ENCODE peak calls at places on chromosomes 7 and 10, in four cellular contexts. L is HL-60, D is A549, V is GM13976. O is an unnamed sample.

GRCh38 chr10:67657775-67658174 is 38.2 kb downstream of the CTNNA3 start:
- DNase-seq in D (no peak), V (no peak), L (no peak), O (no peak)

GRCh38 chr10:79084012-79084971 is 15.5 kb downstream of the ZMIZ1 start:
- DNase-seq in L (peak), V (no peak), D (peak), O (no peak)

GRCh38 chr10:79331226-79331625 is 16.0 kb upstream of the PPIF start:
- DNase-seq in V (no peak), L (no peak), D (no peak), O (no peak)

GRCh38 chr7:11436317-11436716 is 395.7 kb downstream of the THSD7A start:
- DNase-seq in V (no peak), D (no peak), L (no peak), O (no peak)

GRCh38 chr7:2939193-2939885 is 95.2 kb upstream of the GNA12 start:
- DNase-seq in V (no peak), D (no peak), L (peak), O (no peak)

GRCh38 chr10:69327463-69328345 is 49.4 kb downstream of the HK1 start:
- DNase-seq in V (peak), L (peak), D (no peak), O (peak)

GRCh38 chr7:25759281-25759680 is 392.7 kb upstream of the NFE2L3 start:
- DNase-seq in D (no peak), V (no peak), L (no peak), O (no peak)

GRCh38 chr7:15594461-15594860 is 32.6 kb upstream of the AGMO start:
- DNase-seq in D (no peak), V (no peak), L (no peak), O (no peak)

GRCh38 chr10:36880898-36881297 is 244.5 kb upstream of the ANKRD30A start:
- DNase-seq in D (peak), L (no peak), V (no peak), O (no peak)

GRCh38 chr7:95155965-95156364 is 168.4 kb downstream of the PON1 start:
- DNase-seq in L (no peak), D (no peak), V (no peak), O (no peak)

GRCh38 chr10:123398180-123398591 is 244.0 kb downstream of the BUB3 start:
- DNase-seq in D (no peak), V (peak), L (no peak), O (peak)

GRCh38 chr10:111739160-111739712 is 444.3 kb downstream of the GPAM start:
- DNase-seq in V (no peak), L (no peak), D (no peak), O (no peak)

GRCh38 chr10:541750-542371 is 147.6 kb downstream of the DIP2C start:
- DNase-seq in V (peak), L (no peak), D (no peak), O (no peak)

GRCh38 chr7:87853237-87853864 is 22.8 kb downstream of the SLC25A40 start:
- DNase-seq in D (no peak), V (no peak), L (no peak), O (no peak)

GRCh38 chr10:62554632-62555199 is 180.5 kb downstream of the ZNF365 start:
- DNase-seq in D (no peak), V (peak), L (peak), O (peak)

GRCh38 chr7:47571355-47572100 is 10.4 kb downstream of the TNS3 start:
- DNase-seq in L (peak), V (no peak), D (no peak), O (no peak)

GRCh38 chr10:62815373-62816111 is 624 bp downstream of the EGR2 start:
- DNase-seq in L (no peak), D (no peak), V (no peak), O (no peak)

GRCh38 chr10:6986927-6987326 is 406.9 kb upstream of the PRKCQ start:
- DNase-seq in D (no peak), V (no peak), L (no peak), O (no peak)

GRCh38 chr10:3482200-3482993 is 302.6 kb downstream of the KLF6 start:
- DNase-seq in D (no peak), L (no peak), V (peak), O (peak)

GRCh38 chr10:85492684-85493083 is 873.9 kb downstream of the GRID1 start:
- DNase-seq in V (no peak), D (no peak), L (no peak), O (no peak)

GRCh38 chr10:13222566-13222965 is 11.6 kb downstream of the UCMA start:
- DNase-seq in L (no peak), V (no peak), D (no peak), O (no peak)

GRCh38 chr10:13218878-13219277 is 15.3 kb downstream of the UCMA start:
- DNase-seq in V (no peak), L (no peak), D (no peak), O (no peak)

GRCh38 chr10:13221572-13221971 is 12.6 kb downstream of the UCMA start:
- DNase-seq in L (no peak), V (no peak), D (no peak), O (no peak)

GRCh38 chr10:13222151-13222550 is 12.0 kb downstream of the UCMA start:
- DNase-seq in L (no peak), V (no peak), D (no peak), O (no peak)

GRCh38 chr10:13219685-13220670 is 14.2 kb downstream of the UCMA start:
- DNase-seq in V (peak), D (peak), L (peak), O (peak)
- TF ChIP-seq CTCF in V (peak), D (no peak), L (no peak), O (peak)

GRCh38 chr10:58765905-58766304 is 253.2 kb downstream of the BICC1 start:
- DNase-seq in L (no peak), D (no peak), V (no peak), O (no peak)
- TF ChIP-seq CTCF in L (no peak), D (no peak), V (no peak), O (no peak)

DNA sequence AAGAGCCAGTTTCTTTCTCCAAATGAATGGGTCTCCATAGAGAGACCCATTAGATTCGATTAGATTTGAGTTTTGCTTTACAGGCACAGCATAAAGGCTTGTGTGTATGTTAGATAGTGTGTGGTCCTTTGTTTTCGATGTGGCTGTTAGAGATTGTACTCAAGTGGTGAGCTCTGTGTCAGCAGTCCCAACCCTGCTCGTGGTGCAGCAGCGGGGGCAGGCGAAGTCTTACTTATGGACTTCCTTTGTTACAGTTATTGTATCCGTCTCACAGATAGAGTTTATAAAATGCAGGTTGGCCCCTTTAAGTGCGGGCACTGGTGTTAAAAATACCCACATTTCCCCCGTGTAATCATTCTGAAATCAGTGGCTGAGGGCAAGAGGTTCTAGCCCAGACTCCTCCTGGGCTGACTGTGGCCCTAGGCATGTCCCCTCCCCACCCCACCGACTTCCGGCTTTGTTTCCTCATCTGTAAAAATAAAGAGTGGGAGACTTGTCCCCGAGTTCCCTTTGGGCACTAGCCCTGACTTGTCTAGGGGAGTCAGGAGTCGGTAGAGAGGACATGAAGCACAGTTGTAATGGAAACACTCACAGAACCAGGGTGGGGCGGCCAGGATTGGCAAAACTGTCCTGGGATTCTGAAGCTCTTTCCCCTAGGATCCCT is 28.6 kb downstream of the MTURN start:
- DNase-seq in L (peak), V (no peak), D (no peak), O (no peak)
- TF ChIP-seq CTCF in L (no peak), V (no peak), D (no peak), O (no peak)

GRCh38 chr10:35377050-35377723 is 40.9 kb downstream of the CCNY start:
- DNase-seq in V (no peak), L (no peak), D (no peak), O (no peak)

GRCh38 chr10:35375091-35375765 is 38.9 kb downstream of the CCNY start:
- DNase-seq in V (no peak), L (no peak), D (no peak), O (no peak)

GRCh38 chr10:35382096-35382495 is 45.8 kb downstream of the CCNY start:
- DNase-seq in D (no peak), V (no peak), L (no peak), O (no peak)

GRCh38 chr10:35378547-35379210 is 42.4 kb downstream of the CCNY start:
- DNase-seq in L (no peak), V (no peak), D (no peak), O (no peak)

DNA sequence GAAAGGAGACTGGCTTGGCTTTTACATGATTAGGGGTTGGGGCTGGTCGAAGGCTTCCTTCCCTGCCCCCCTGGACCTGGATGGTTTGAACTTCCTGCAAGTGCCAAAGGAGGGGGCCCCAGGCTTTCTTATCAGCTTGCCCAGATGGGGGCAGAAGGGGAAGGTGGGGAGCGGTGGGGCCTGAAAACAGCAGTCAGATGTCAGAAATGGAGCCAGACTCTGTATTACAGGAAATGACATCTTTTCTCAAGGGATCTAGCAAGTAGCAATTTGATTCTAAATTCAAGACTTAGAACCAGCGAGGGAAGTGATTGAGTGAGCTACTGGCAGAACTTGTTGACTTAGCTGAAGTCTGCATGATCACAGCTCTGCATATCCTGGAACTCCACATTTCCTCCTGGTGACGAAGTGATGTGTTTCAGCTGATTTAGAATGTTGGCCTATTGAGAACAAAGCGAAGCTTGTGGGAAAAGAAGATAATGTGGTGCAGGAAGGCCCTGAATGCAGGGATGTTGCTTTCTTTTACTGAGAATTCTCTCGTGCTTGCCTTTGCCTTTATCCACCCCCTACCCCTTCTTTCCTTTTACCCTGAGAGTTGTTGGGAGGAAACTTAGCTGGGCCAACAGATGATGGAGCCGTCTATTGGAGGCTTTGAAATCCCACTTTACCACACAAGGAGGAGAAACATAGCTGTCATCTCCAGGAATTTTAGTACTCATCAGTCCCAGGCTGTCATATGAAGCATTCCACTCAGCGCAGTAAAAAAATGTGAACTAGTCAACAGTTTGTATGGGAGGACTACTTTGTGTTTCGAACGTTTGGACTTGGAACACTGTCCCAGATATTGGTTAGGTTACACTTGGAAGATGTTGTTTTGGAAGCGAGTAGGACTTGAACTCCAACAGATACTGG is 43.2 kb downstream of the CCNY start:
- DNase-seq in L (peak), V (peak), D (no peak), O (peak)
- TF ChIP-seq CTCF in L (no peak), V (peak), D (no peak), O (no peak)

GRCh38 chr10:28082316-28082715 is 83.4 kb upstream of the ODAD2 start:
- DNase-seq in L (no peak), D (no peak), V (no peak), O (no peak)

GRCh38 chr10:28077889-28078288 is 79.0 kb upstream of the ODAD2 start:
- DNase-seq in D (no peak), V (no peak), L (no peak), O (no peak)

GRCh38 chr10:28087675-28088351 is 88.9 kb upstream of the ODAD2 start:
- DNase-seq in V (no peak), D (no peak), L (peak), O (no peak)

DNA sequence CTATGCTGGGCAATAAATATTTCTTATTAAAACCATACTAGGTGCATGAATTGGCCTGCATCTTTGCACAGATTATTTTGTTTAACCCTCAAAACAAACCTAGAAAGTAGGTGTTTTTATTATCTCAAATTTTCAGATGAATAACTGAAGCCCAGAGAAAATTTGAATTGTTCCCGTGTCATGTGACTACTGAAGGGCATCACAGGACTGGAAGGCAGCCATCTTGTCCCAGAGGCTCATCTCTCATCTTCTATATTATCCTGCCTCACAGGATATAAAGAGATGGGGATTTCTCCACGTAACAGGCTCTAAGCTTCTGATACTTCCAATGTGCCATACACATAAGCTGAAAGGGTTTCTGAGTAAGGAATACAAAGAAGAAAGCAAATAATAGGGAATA is 84.0 kb upstream of the ODAD2 start:
- DNase-seq in D (no peak), L (no peak), V (no peak), O (no peak)
- TF ChIP-seq CTCF in D (no peak), L (no peak), V (no peak), O (no peak)

GRCh38 chr7:100682991-100683658 is 9.6 kb downstream of the GNB2 start:
- DNase-seq in V (peak), L (no peak), D (no peak), O (peak)

GRCh38 chr7:100685049-100685605 is 8.9 kb downstream of the GIGYF1 start:
- DNase-seq in D (no peak), V (peak), L (no peak), O (peak)

GRCh38 chr7:100683659-100684533 is 10.2 kb downstream of the GIGYF1 start:
- DNase-seq in D (no peak), V (no peak), L (no peak), O (peak)

GRCh38 chr7:100685631-100686145 is 8.4 kb downstream of the GIGYF1 start:
- DNase-seq in D (no peak), L (no peak), V (no peak), O (no peak)

DNA sequence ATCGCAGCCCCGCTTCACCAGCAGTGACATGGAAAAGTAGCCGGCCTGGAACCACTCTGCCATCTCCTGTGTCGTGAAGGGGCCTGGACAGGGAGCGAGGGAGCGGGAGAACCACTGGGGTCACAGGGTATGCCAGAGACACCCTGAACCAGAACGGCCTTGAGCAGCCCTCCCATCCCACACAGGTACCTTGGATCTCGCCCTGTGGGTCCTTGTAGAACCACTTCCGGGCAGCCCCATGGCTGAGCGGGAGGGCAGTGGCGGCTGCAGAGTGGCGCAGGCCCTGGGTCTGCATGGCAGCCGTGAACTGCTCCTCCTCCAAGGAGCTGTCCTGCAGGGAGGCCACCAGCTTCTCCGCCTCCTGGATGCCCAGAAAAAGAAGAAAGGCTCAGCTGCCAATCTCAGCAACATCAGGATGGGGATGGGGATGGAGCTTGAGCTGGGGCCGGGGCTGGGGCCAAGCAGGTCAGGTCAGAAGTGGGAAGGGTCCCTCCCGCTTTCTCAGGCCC is 9.5 kb downstream of the GIGYF1 start:
- DNase-seq in D (no peak), V (peak), L (no peak), O (peak)
- TF ChIP-seq CTCF in D (no peak), V (no peak), L (no peak), O (no peak)

DNA sequence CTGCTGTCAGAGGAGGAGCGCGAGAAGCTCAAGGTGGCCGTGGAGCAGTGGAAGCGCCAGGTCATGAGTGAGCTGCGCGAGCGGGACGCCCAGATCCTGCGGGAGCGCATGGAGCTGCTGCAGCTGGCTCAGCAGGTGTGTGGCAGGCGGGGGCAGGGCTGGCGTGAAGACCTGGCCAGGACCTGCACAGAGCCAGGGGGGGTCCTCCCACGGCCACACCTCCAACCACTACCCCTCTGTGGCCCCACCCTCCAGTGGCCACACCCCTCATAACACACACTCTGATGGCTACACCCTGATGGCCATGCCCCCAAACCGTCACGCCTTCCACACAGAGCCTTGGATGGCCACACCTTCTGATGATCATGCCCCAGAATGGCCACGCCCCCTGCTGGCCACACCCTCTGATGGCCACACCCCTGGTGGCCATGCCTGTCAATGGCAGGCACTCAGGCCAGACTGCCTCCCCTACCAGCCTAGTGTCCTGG is 23.4 kb upstream of the DPYSL4 start:
- DNase-seq in V (peak), L (no peak), D (peak), O (peak)
- TF ChIP-seq CTCF in V (no peak), L (no peak), D (no peak), O (no peak)

GRCh38 chr7:137985897-137986251 is 16.0 kb downstream of the CREB3L2 start:
- DNase-seq in V (peak), L (no peak), D (no peak), O (peak)
- TF ChIP-seq CTCF in V (no peak), L (no peak), D (no peak), O (no peak)

DNA sequence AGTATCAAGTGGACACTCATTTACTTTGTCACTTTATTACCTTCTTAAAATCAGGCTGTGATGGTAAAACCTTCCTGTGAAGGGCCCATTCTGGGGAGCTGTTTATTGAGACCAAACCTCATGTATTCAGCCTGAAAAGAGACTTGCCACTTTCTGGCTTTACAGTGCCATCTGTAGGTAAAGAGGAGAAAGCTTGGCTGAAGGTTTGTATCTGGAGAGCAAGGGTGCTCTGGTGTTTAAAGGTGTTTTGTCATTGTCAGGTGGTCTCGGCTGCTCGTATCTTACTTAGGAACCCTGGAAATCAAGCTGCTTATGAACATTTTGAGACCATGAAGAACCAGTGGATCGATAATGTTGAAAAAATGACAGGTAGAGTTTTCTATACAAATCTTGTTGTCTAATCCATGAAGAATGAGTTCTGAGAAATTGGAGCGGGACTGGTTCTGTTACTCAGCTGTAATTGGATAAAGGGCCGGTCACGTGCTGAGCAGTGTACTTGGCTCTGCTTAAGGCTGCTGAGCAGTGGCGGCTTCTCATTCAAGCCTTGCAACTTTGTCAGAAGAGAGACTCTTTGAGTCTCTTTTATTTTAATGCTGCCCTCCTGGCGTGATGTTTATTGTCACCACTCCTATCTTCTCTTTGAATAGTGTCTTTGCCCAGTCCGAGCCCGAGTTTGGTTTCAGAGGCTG is 46.9 kb downstream of the AP3M1 start:
- DNase-seq in L (peak), D (peak), V (peak), O (peak)
- TF ChIP-seq CTCF in L (peak), D (peak), V (peak), O (peak)

O was measured in GM20000.